ENCODE peak calls at places on chromosomes 12 and 14, in seven cellular contexts. B is ACHN, A is GM12892, S is ELR, K is C1 segment of cervical spinal cord, E is psoas muscle, N is HuH-7.5. J is an unnamed sample.

GRCh38 chr12:16568873-16569272 is 37.1 kb downstream of the LMO3 start:
- DNase-seq in B (no peak), A (no peak), S (no peak), K (no peak), E (no peak), N (no peak), J (no peak)

GRCh38 chr14:78341827-78342389 is 171.7 kb downstream of the NRXN3 start:
- DNase-seq in B (no peak), A (no peak), S (no peak), K (no peak), E (no peak), N (no peak), J (no peak)

GRCh38 chr14:54976316-54976715 is 50.6 kb downstream of the WDHD1 start:
- DNase-seq in B (peak; percentile 24), A (no peak), S (peak; percentile 81), K (no peak), E (no peak), N (no peak), J (no peak)

GRCh38 chr12:43238281-43238680 is 313.7 kb downstream of the ADAMTS20 start:
- DNase-seq in B (no peak), A (no peak), S (no peak), K (no peak), E (no peak), N (no peak), J (no peak)

GRCh38 chr14:105026789-105027563 is 6.1 kb upstream of the CDCA4 start:
- DNase-seq in B (peak; percentile 59), A (no peak), S (peak; percentile 65), K (no peak), E (no peak), N (no peak), J (no peak)

GRCh38 chr12:108826115-108826806 is 31.1 kb downstream of the SSH1 start:
- DNase-seq in B (peak; percentile 90), A (no peak), S (peak; percentile 94), K (peak; percentile 79), E (peak; percentile 78), N (no peak), J (no peak)

GRCh38 chr12:120941846-120942405 is 36.4 kb upstream of the HNF1A start:
- DNase-seq in B (no peak), A (no peak), S (no peak), K (no peak), E (no peak), N (no peak), J (no peak)

GRCh38 chr14:28635387-28635786 is 131.2 kb upstream of the FOXG1 start:
- DNase-seq in B (peak; percentile 30), A (no peak), S (peak; percentile 40), K (no peak), E (no peak), N (no peak), J (no peak)

GRCh38 chr12:48420031-48420775 is 52.2 kb upstream of the ANP32D start:
- DNase-seq in B (no peak), A (no peak), S (no peak), K (no peak), E (no peak), N (no peak), J (no peak)

GRCh38 chr14:82796081-82796480 is 1262.4 kb upstream of the SEL1L start:
- DNase-seq in B (no peak), A (no peak), S (no peak), K (no peak), E (no peak), N (no peak), J (no peak)

GRCh38 chr12:69065804-69066203 is 132.8 kb upstream of the CPM start:
- DNase-seq in B (no peak), A (no peak), S (no peak), K (no peak), E (no peak), N (no peak), J (no peak)

GRCh38 chr14:34181308-34181707 is 230.4 kb upstream of the EGLN3 start:
- DNase-seq in B (no peak), A (no peak), S (no peak), K (no peak), E (no peak), N (no peak), J (no peak)

GRCh38 chr14:68495101-68495637 is 297.7 kb downstream of the ZFP36L1 start:
- DNase-seq in B (no peak), A (no peak), S (peak; percentile 28), K (no peak), E (no peak), N (no peak), J (no peak)

GRCh38 chr14:32494566-32495434 is 165.7 kb downstream of the AKAP6 start:
- DNase-seq in B (no peak), A (no peak), S (no peak), K (no peak), E (peak; percentile 59), N (no peak), J (no peak)

GRCh38 chr12:116053479-116054195 is 223.9 kb downstream of the MED13L start:
- DNase-seq in B (peak; percentile 16), A (no peak), S (peak; percentile 55), K (peak; percentile 34), E (no peak), N (peak; percentile 7), J (peak; percentile 90)

GRCh38 chr12:1282670-1283361 is 291.8 kb downstream of the ERC1 start:
- DNase-seq in B (no peak), A (no peak), S (no peak), K (no peak), E (no peak), N (no peak), J (no peak)

GRCh38 chr12:70876952-70877351 is 43.6 kb downstream of the PTPRR start:
- DNase-seq in B (no peak), A (no peak), S (no peak), K (no peak), E (no peak), N (peak; percentile 5), J (no peak)

GRCh38 chr12:83753882-83754281 is 1067.2 kb downstream of the TMTC2 start:
- DNase-seq in B (no peak), A (no peak), S (no peak), K (no peak), E (no peak), N (no peak), J (no peak)

GRCh38 chr14:100159865-100160533 is 554 bp upstream of the DEGS2 start:
- DNase-seq in B (no peak), A (no peak), S (no peak), K (no peak), E (no peak), N (no peak), J (no peak)

GRCh38 chr14:21509432-21510143 is 1.6 kb downstream of the METTL3 start:
- DNase-seq in B (no peak), A (no peak), S (no peak), K (no peak), E (no peak), N (no peak), J (no peak)

GRCh38 chr14:61537567-61538463 is 157.5 kb upstream of the HIF1A start:
- DNase-seq in B (peak; percentile 48), A (no peak), S (peak; percentile 79), K (no peak), E (no peak), N (peak; percentile 41), J (no peak)

GRCh38 chr14:88834883-88835431 is 10.5 kb downstream of the TTC8 start:
- DNase-seq in B (no peak), A (no peak), S (peak; percentile 69), K (no peak), E (no peak), N (no peak), J (no peak)

J was measured in vagina.